ENCODE peak calls at places on chromosomes 4 and X, in eight cellular contexts. E, F, Z, U, X, S, J and M are unnamed samples.

GRCh38 chr4:105135746-105136145 is 10.9 kb upstream of the TET2 start:
- DNase-seq in S (no peak), J (no peak), U (no peak), Z (no peak), E (no peak), X (no peak), F (no peak), M (no peak)

GRCh38 chrX:130523460-130524394 is 121.9 kb downstream of the RBMX2 start:
- DNase-seq in E (peak; percentile 22), F (no peak), U (peak; percentile 53), X (no peak), S (peak; percentile 47), Z (no peak), J (no peak), M (no peak)

GRCh38 chr4:108205859-108206258 is 37.1 kb upstream of the LEF1 start:
- DNase-seq in U (no peak), J (no peak), S (no peak), X (no peak), Z (no peak), F (no peak), E (no peak), M (no peak)

GRCh38 chr4:140005699-140006098 is 148.3 kb downstream of the MAML3 start:
- DNase-seq in J (no peak), S (no peak), Z (no peak), U (no peak), X (no peak), E (no peak), F (no peak), M (no peak)

GRCh38 chr4:144179152-144179739 is 38.7 kb upstream of the GYPA start:
- DNase-seq in Z (no peak), E (no peak), X (no peak), F (no peak), U (no peak), J (no peak), S (no peak), M (no peak)

GRCh38 chrX:20399728-20400414 is 133.2 kb upstream of the RPS6KA3 start:
- DNase-seq in S (no peak), X (no peak), F (no peak), Z (no peak), E (no peak), J (no peak), U (no peak), M (no peak)

GRCh38 chr4:145805490-145805889 is 125.5 kb downstream of the C4orf51 start:
- DNase-seq in X (no peak), J (no peak), F (no peak), U (peak; percentile 66), E (no peak), Z (no peak), S (no peak), M (no peak)

GRCh38 chr4:108118505-108118904 is 50.2 kb downstream of the LEF1 start:
- DNase-seq in E (no peak), X (peak; percentile 82), F (no peak), J (no peak), Z (no peak), U (no peak), S (no peak), M (no peak)

GRCh38 chrX:104641176-104641575 is 75.2 kb downstream of the IL1RAPL2 start:
- DNase-seq in E (no peak), Z (no peak), U (no peak), X (no peak), S (no peak), F (no peak), J (no peak), M (no peak)

GRCh38 chrX:73270753-73271152 is 56.1 kb upstream of the NAP1L2 start:
- DNase-seq in F (no peak), X (no peak), E (no peak), Z (no peak), S (no peak), J (no peak), U (no peak), M (no peak)

GRCh38 chrX:135985123-135985973 is at the start of gene SLC9A6:
- DNase-seq in F (peak; percentile 88), E (peak; percentile 56), Z (peak; percentile 76), U (peak; percentile 88), J (peak; percentile 75), S (peak; percentile 75), X (peak; percentile 41), M (no peak)

GRCh38 chrX:97622111-97622510 is 738.4 kb downstream of the RPA4 start:
- DNase-seq in Z (no peak), S (no peak), J (no peak), E (no peak), X (no peak), F (no peak), U (no peak), M (no peak)

GRCh38 chr4:147928400-147928799 is 196.5 kb downstream of the ARHGAP10 start:
- DNase-seq in J (no peak), F (no peak), X (no peak), Z (no peak), S (no peak), E (no peak), U (no peak), M (no peak)

GRCh38 chr4:97395980-97396562 is 747.2 kb downstream of the STPG2 start:
- DNase-seq in F (no peak), E (no peak), Z (no peak), U (no peak), S (no peak), X (no peak), J (no peak), M (no peak)

GRCh38 chr4:164613761-164614277 is 140.1 kb upstream of the SMIM31 start:
- DNase-seq in U (no peak), E (no peak), S (no peak), F (no peak), Z (no peak), J (no peak), X (no peak), M (no peak)
- H3K4me3 ChIP-seq in U (no peak overlapping the region), E (no peak overlapping the region), S (no peak overlapping the region), F (no peak overlapping the region), Z (no peak overlapping the region), J (no peak overlapping the region), X (no peak overlapping the region), M (no peak overlapping the region)

GRCh38 chr4:85751907-85752306 is 277.0 kb downstream of the ARHGAP24 start:
- DNase-seq in U (no peak), E (no peak), X (no peak), S (no peak), J (no peak), F (no peak), Z (no peak), M (no peak)

GRCh38 chr4:85744950-85745349 is 270.0 kb downstream of the ARHGAP24 start:
- DNase-seq in J (no peak), U (no peak), E (no peak), X (no peak), S (no peak), F (no peak), Z (no peak), M (no peak)

GRCh38 chr4:85748654-85749053 is 273.7 kb downstream of the ARHGAP24 start:
- DNase-seq in Z (no peak), E (no peak), S (no peak), F (no peak), J (no peak), U (no peak), X (no peak), M (no peak)

GRCh38 chr4:85745939-85746338 is 271.0 kb downstream of the ARHGAP24 start:
- DNase-seq in S (no peak), X (no peak), U (no peak), J (no peak), F (no peak), Z (no peak), E (no peak), M (no peak)

GRCh38 chr4:85747871-85748491 is 273.0 kb downstream of the ARHGAP24 start:
- DNase-seq in J (no peak), U (no peak), S (peak; percentile 62), Z (peak; percentile 31), F (peak; percentile 77), X (peak; percentile 48), E (no peak), M (no peak)
- H3K4me1 ChIP-seq in J (no peaks in the 10 kb centered on the region), U (peaks cover 7% of the 10 kb centered on the region), S (peaks cover 27% of the 10 kb centered on the region), Z (no peaks in the 10 kb centered on the region), F (no peaks in the 10 kb centered on the region), X (no peaks in the 10 kb centered on the region), E (no peaks in the 10 kb centered on the region), M (peaks cover 45% of the 10 kb centered on the region)

DNA sequence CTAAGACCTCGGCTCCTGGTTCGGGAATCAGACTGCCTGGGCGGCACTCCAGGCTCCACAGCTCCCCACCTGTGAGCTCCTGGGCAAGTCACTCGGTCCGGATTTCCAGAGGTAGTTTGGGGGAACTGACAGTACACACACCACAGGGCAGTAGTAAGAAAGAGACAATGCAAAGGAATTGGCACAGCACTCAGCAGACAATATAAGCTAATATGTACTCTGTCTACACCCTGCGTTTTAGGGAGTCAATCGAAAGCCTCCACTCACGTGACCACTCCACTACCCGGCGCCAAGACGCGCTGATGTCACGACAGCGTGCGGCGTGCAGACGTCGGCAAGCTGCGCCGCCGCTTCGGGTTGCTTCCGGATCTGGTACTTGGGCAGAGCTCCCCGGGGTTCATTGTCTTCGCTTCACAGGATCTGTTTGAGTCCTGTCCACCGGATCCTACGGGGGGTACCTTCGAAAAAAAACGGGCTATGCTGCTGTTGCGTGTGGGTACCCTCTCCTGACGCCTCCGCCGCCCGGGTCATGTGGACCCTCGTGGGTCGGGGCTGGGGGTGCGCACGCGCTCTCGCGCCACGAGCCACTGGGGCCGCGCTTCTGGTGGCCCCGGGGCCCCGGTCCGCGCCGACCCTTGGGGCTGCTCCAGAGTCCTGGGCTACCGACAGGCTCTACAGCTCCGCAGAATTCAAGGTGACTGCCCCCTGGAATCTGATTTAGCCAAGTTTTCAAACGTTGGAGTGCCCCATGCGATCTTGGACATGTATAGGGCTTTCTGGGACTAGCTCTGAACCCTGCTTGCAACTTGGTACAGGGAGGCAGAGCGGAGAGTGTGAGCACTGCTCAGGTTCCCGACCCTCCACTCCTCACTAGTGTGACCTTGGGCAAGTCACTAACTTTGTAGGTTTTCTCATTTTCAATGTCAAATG is at the start of gene GUF1:
- DNase-seq in U (peak; percentile 95), F (peak; percentile 95), Z (peak; percentile 88), J (peak; percentile 87), X (peak; percentile 78), S (peak; percentile 89), E (peak; percentile 85), M (peak; percentile 55)
- TF ChIP-seq CTCF in U (no peak), F (no peak), Z (no peak), J (no peak), X (no peak), S (no peak), E (no peak), M (no peak)

GRCh38 chr4:6808259-6808658 is 25.7 kb downstream of the KIAA0232 start:
- DNase-seq in Z (no peak), S (no peak), F (no peak), X (no peak), U (no peak), J (no peak), E (no peak), M (no peak)

GRCh38 chr4:6811165-6811564 is 28.6 kb downstream of the KIAA0232 start:
- DNase-seq in Z (no peak), X (no peak), J (no peak), U (no peak), S (no peak), F (no peak), E (no peak), M (no peak)

GRCh38 chr4:6803246-6803645 is 20.7 kb downstream of the KIAA0232 start:
- DNase-seq in U (no peak), J (no peak), F (no peak), E (no peak), Z (no peak), S (no peak), X (no peak), M (no peak)

GRCh38 chr4:6804082-6804752 is 21.7 kb downstream of the KIAA0232 start:
- DNase-seq in S (no peak), J (no peak), Z (no peak), E (no peak), X (no peak), F (peak; percentile 73), U (no peak), M (no peak)

GRCh38 chr4:6806924-6807676 is 24.6 kb downstream of the KIAA0232 start:
- DNase-seq in Z (no peak), X (no peak), F (no peak), S (no peak), E (no peak), J (no peak), U (no peak), M (no peak)
- H3K4me3 ChIP-seq in Z (no peak overlapping the region), X (no peak overlapping the region), F (no peak overlapping the region), S (no peak overlapping the region), E (no peak overlapping the region), J (no peak overlapping the region), U (no peak overlapping the region), M (no peak overlapping the region)